ENCODE peak calls at places on chromosome 18, in six cellular contexts. E is HepG2, V is SK-N-SH, J is HCT116, U is GM12878, X is H1. Z is an unnamed sample.

GRCh38 chr18:25843791-25844190 is 246.6 kb downstream of the SS18 start:
- DNase-seq in E (no peak), V (no peak), J (no peak), U (no peak), X (no peak), Z (no peak)

GRCh38 chr18:6482198-6482977 is 67.7 kb upstream of the L3MBTL4 start:
- DNase-seq in E (peak; percentile 38), V (peak; percentile 67), J (no peak), U (no peak), X (peak; percentile 68), Z (peak; percentile 2)

GRCh38 chr18:7089369-7089768 is 28.2 kb downstream of the LAMA1 start:
- DNase-seq in E (no peak), V (no peak), J (no peak), U (no peak), X (no peak), Z (no peak)

GRCh38 chr18:11906926-11907874 is 917 bp downstream of the MPPE1 start:
- DNase-seq in E (no peak), V (no peak), J (no peak), U (no peak), X (no peak), Z (no peak)

GRCh38 chr18:76686737-76687231 is 135.6 kb upstream of the ZNF236 start:
- DNase-seq in E (peak; percentile 48), V (peak; percentile 77), J (peak; percentile 44), U (peak; percentile 15), X (no peak), Z (peak; percentile 77)

GRCh38 chr18:51350081-51350480 is 152.6 kb upstream of the MEX3C start:
- DNase-seq in E (no peak), V (no peak), J (no peak), U (no peak), X (no peak), Z (no peak)

GRCh38 chr18:57107141-57107832 is 39.6 kb upstream of the BOD1L2 start:
- DNase-seq in E (peak; percentile 11), V (no peak), J (no peak), U (no peak), X (no peak), Z (peak; percentile 21)

GRCh38 chr18:48819781-48820482 is 130.8 kb downstream of the SMAD7 start:
- DNase-seq in E (no peak), V (no peak), J (no peak), U (no peak), X (no peak), Z (no peak)

GRCh38 chr18:48944634-48945033 is 6.1 kb downstream of the SMAD7 start:
- DNase-seq in E (no peak), V (no peak), J (no peak), U (no peak), X (no peak), Z (no peak)

GRCh38 chr18:28684746-28685145 is 507.8 kb upstream of the CDH2 start:
- DNase-seq in E (no peak), V (no peak), J (no peak), U (no peak), X (no peak), Z (no peak)

GRCh38 chr18:39173022-39173421 is 1607.4 kb upstream of the CELF4 start:
- DNase-seq in E (peak; percentile 45), V (no peak), J (peak; percentile 12), U (no peak), X (no peak), Z (no peak)

DNA sequence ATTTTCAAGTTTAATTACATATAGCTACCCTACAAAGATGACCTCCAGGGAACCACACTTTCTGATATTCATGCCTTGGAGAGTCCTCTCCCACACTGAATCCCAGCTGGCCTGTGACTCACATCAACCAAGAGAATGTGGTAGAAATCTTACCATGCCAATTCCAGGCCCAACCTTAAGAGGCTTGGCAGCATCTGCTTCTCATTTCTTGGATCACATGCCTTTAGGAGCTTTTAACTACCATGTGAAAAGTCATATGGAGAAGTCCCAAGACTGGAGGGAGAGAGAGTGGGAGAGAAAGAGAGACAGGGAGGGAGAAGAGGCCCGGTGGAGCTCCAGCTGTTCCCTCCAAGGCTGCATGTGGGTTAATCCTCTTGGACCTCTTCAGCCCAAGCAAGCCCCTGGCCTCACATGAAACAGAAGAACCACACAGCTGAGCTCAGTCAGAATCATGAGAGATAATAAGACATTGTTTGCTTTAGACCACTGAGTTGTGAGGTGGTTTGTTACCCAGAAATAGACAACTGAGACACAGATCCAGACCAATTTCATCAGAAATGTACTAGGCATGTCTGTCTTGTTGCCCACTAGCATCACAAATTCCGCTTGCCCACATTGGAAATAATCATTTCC is 190.7 kb downstream of the MTCL1 start:
- DNase-seq in E (no peak), V (no peak), J (no peak), U (no peak), X (no peak), Z (no peak)
- TF ChIP-seq JUND in E (no peak), V (peak; percentile 22), J (no peak), U (no peak), X (no peak), Z (no peak)

GRCh38 chr18:78495550-78495949 is 484.1 kb upstream of the SALL3 start:
- DNase-seq in E (no peak), V (no peak), J (no peak), U (no peak), X (no peak), Z (no peak)

GRCh38 chr18:78494686-78495085 is 484.9 kb upstream of the SALL3 start:
- DNase-seq in E (no peak), V (no peak), J (no peak), U (no peak), X (no peak), Z (no peak)

GRCh38 chr18:78492813-78493371 is 486.7 kb upstream of the SALL3 start:
- DNase-seq in E (no peak), V (no peak), J (no peak), U (no peak), X (no peak), Z (no peak)

GRCh38 chr18:78496095-78496494 is 483.5 kb upstream of the SALL3 start:
- DNase-seq in E (no peak), V (no peak), J (no peak), U (no peak), X (no peak), Z (no peak)

DNA sequence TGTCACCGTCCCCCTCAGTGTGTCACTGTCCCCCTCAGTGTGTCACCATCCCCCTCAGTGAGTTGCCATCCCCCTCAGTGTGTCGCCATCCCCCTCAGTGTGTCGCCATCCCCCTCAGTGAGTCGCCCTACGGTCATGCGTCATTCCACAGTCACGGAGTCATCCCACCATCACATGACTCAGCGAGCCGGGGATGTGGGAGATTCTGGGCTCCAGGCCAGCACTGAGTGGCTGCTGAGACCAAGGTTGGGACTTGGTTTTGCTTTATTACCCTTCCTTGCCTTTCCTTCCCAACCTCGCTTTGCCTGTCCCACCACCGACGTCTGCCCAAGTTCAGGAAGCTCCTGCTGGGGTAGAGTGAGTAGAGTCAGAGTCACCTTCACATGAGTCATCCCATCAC is 485.4 kb upstream of the SALL3 start:
- DNase-seq in E (no peak), V (no peak), J (no peak), U (no peak), X (no peak), Z (no peak)
- TF ChIP-seq JUND in E (no peak), V (no peak), J (no peak), U (no peak), X (no peak), Z (no peak)

GRCh38 chr18:68840554-68841263 is 42.8 kb downstream of the CCDC102B start:
- DNase-seq in E (peak; percentile 41), V (no peak), J (peak; percentile 23), U (no peak), X (no peak), Z (peak; percentile 15)
- TF ChIP-seq JUND in E (no peak), V (peak; percentile 92), J (peak; percentile 37), U (no peak), X (peak; percentile 68), Z (no peak)

GRCh38 chr18:74715865-74716712 is 118.4 kb downstream of the ZNF407 start:
- DNase-seq in E (peak; percentile 49), V (no peak), J (no peak), U (no peak), X (no peak), Z (no peak)

GRCh38 chr18:74709451-74709850 is 111.8 kb downstream of the ZNF407 start:
- DNase-seq in E (no peak), V (no peak), J (no peak), U (no peak), X (no peak), Z (no peak)

GRCh38 chr18:74715306-74715705 is 117.6 kb downstream of the ZNF407 start:
- DNase-seq in E (no peak), V (no peak), J (no peak), U (no peak), X (no peak), Z (no peak)

GRCh38 chr18:74718312-74718711 is 120.6 kb downstream of the ZNF407 start:
- DNase-seq in E (peak; percentile 14), V (no peak), J (no peak), U (no peak), X (peak; percentile 5), Z (no peak)

GRCh38 chr18:74714796-74715195 is 117.1 kb downstream of the ZNF407 start:
- DNase-seq in E (no peak), V (no peak), J (no peak), U (no peak), X (no peak), Z (no peak)
- TF ChIP-seq JUND in E (no peak), V (no peak), J (no peak), U (no peak), X (no peak), Z (no peak)

Z was measured in T47D.